ENCODE peak calls at places on chromosomes 7 and 10, in four cellular contexts. J, G, A and K are unnamed samples.

GRCh38 chr10:22148956-22149355 is 68.9 kb downstream of the EBLN1 start:
- DNase-seq in J (no peak), G (no peak), A (no peak), K (no peak)

GRCh38 chr10:44385726-44386438 is 985 bp upstream of the CXCL12 start:
- DNase-seq in J (no peak), G (peak), A (no peak), K (no peak)

GRCh38 chr10:75547391-75548298 is 116.2 kb downstream of the LRMDA start:
- DNase-seq in J (no peak), G (no peak), A (no peak), K (no peak)

GRCh38 chr10:77972148-77972547 is 45.6 kb upstream of the DLG5 start:
- DNase-seq in J (no peak), G (no peak), A (no peak), K (no peak)

GRCh38 chr10:43318978-43319965 is 52.2 kb upstream of the FXYD4 start:
- DNase-seq in J (no peak), G (no peak), A (no peak), K (no peak)

GRCh38 chr7:13551503-13551902 is 438.0 kb downstream of the ETV1 start:
- DNase-seq in J (no peak), G (no peak), A (no peak), K (no peak)

GRCh38 chr7:1678070-1678543 is 8.0 kb downstream of the ELFN1 start:
- DNase-seq in J (no peak), G (no peak), A (no peak), K (no peak)

GRCh38 chr7:46134385-46134784 is 213.3 kb upstream of the IGFBP3 start:
- DNase-seq in J (no peak), G (no peak), A (no peak), K (no peak)

GRCh38 chr7:141708053-141708452 is at the start of gene WEE2:
- DNase-seq in J (no peak), G (no peak), A (no peak), K (no peak)

GRCh38 chr10:35412900-35413491 is 76.7 kb downstream of the CCNY start:
- DNase-seq in J (no peak), G (no peak), A (no peak), K (no peak)

GRCh38 chr7:137992738-137993394 is 9.0 kb downstream of the CREB3L2 start:
- DNase-seq in J (no peak), G (peak), A (no peak), K (no peak)

GRCh38 chr10:110455440-110455839 is 42.3 kb upstream of the DUSP5 start:
- DNase-seq in J (no peak), G (no peak), A (no peak), K (no peak)